ENCODE peak calls at places on chromosomes 12 and 14, in eight cellular contexts. H is A549; B is K562; G is left lung; P is astrocyte of the spinal cord; M is endothelial cell of umbilical vein; T is CD8-positive, alpha-beta T cell; Z is lung. X is an unnamed sample.

GRCh38 chr14:34324363-34324795 is 137.7 kb downstream of the SPTSSA start:
- DNase-seq in H (peak; percentile 58), B (peak; percentile 38), G (no peak), P (peak; percentile 50), M (peak; percentile 37), T (no peak), Z (no peak), X (no peak)

GRCh38 chr12:32344047-32344446 is 55.3 kb upstream of the FGD4 start:
- DNase-seq in H (peak; percentile 35), B (no peak), G (no peak), P (no peak), M (no peak), T (no peak), Z (no peak), X (no peak)

GRCh38 chr12:76308866-76309265 is 39.3 kb downstream of the BBS10 start:
- DNase-seq in H (no peak), B (no peak), G (no peak), P (no peak), M (peak; percentile 82), T (no peak), Z (no peak), X (no peak)

GRCh38 chr12:98399532-98399931 is 115.9 kb upstream of the TMPO start:
- DNase-seq in H (peak; percentile 85), B (peak; percentile 64), G (peak; percentile 45), P (peak; percentile 88), M (peak; percentile 80), T (peak; percentile 41), Z (no peak), X (peak; percentile 34)

GRCh38 chr12:68403296-68403695 is 71.1 kb upstream of the MDM1 start:
- DNase-seq in H (no peak), B (no peak), G (no peak), P (no peak), M (no peak), T (no peak), Z (no peak), X (no peak)

GRCh38 chr12:54749191-54749818 is 101.1 kb upstream of the DCD start:
- DNase-seq in H (peak; percentile 64), B (peak; percentile 31), G (no peak), P (peak; percentile 43), M (peak; percentile 41), T (peak; percentile 23), Z (no peak), X (peak; percentile 5)

GRCh38 chr14:100323942-100324307 is 786 bp downstream of the SLC25A47 start:
- DNase-seq in H (no peak), B (no peak), G (no peak), P (no peak), M (no peak), T (no peak), Z (no peak), X (no peak)

GRCh38 chr12:95335948-95336347 is 118.3 kb downstream of the VEZT start:
- DNase-seq in H (peak; percentile 47), B (no peak), G (no peak), P (no peak), M (no peak), T (no peak), Z (no peak), X (no peak)

GRCh38 chr14:101227611-101228594 is 324.4 kb upstream of the RTL1 start:
- DNase-seq in H (no peak), B (no peak), G (no peak), P (no peak), M (no peak), T (no peak), Z (no peak), X (no peak)

GRCh38 chr14:59630281-59630963 is 53.8 kb upstream of the CCDC175 start:
- DNase-seq in H (no peak), B (no peak), G (no peak), P (peak; percentile 9), M (no peak), T (no peak), Z (no peak), X (peak; percentile 8)

GRCh38 chr12:41619705-41620104 is 431.6 kb downstream of the PDZRN4 start:
- DNase-seq in H (no peak), B (no peak), G (no peak), P (no peak), M (no peak), T (no peak), Z (no peak), X (no peak)

GRCh38 chr12:107912421-107913004 is 138.0 kb downstream of the ASCL4 start:
- DNase-seq in H (peak; percentile 73), B (peak; percentile 88), G (peak; percentile 39), P (no peak), M (peak; percentile 30), T (peak; percentile 39), Z (no peak), X (peak; percentile 71)

GRCh38 chr14:93941293-93941910 is 14.3 kb downstream of the FAM181A start:
- DNase-seq in H (no peak), B (no peak), G (no peak), P (peak; percentile 85), M (no peak), T (no peak), Z (no peak), X (no peak)

GRCh38 chr12:31558521-31558920 is 32.4 kb downstream of the DENND5B start:
- DNase-seq in H (no peak), B (no peak), G (no peak), P (peak; percentile 29), M (no peak), T (no peak), Z (no peak), X (no peak)

GRCh38 chr12:90124289-90124688 is 415.7 kb upstream of the ATP2B1 start:
- DNase-seq in H (peak; percentile 43), B (no peak), G (no peak), P (no peak), M (no peak), T (no peak), Z (no peak), X (peak; percentile 31)

GRCh38 chr12:66188584-66189475 is at the start of gene IRAK3:
- DNase-seq in H (peak; percentile 21), B (no peak), G (peak; percentile 92), P (peak; percentile 22), M (peak; percentile 70), T (no peak), Z (peak; percentile 89), X (peak; percentile 52)

GRCh38 chr12:41023836-41024235 is 164.3 kb upstream of the PDZRN4 start:
- DNase-seq in H (no peak), B (no peak), G (no peak), P (no peak), M (no peak), T (no peak), Z (no peak), X (no peak)

GRCh38 chr12:75923964-75924666 is 107.5 kb downstream of the PHLDA1 start:
- DNase-seq in H (no peak), B (no peak), G (no peak), P (no peak), M (no peak), T (no peak), Z (no peak), X (no peak)

GRCh38 chr14:97180304-97181200 is 383.4 kb downstream of the VRK1 start:
- DNase-seq in H (peak; percentile 76), B (no peak), G (no peak), P (peak; percentile 65), M (no peak), T (no peak), Z (no peak), X (no peak)

GRCh38 chr12:3117628-3118027 is 40.4 kb downstream of the TSPAN9 start:
- DNase-seq in H (no peak), B (no peak), G (no peak), P (peak; percentile 95), M (no peak), T (no peak), Z (no peak), X (no peak)

GRCh38 chr14:69493038-69493437 is 8.5 kb downstream of the PLEKHD1 start:
- DNase-seq in H (no peak), B (no peak), G (no peak), P (no peak), M (no peak), T (no peak), Z (no peak), X (no peak)

GRCh38 chr12:110022980-110023633 is 23.9 kb downstream of the ANKRD13A start:
- DNase-seq in H (no peak), B (no peak), G (no peak), P (peak; percentile 69), M (no peak), T (no peak), Z (no peak), X (no peak)

DNA sequence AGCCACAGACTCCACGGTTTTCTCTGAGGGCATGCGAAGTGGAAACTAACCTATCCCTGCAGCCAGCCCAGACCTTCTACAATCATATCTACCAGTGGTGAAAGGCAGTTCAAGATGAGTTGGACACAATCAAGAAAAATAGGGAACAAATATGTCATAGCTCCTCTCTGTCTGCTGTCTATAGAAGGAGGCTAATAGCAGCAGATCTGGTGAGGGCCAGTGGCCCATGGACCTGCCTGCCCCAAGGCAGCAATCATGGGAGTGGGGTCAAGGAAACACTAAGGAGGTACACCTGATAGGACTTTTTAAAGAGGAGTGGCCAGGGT is 149.5 kb downstream of the PRKCH start:
- DNase-seq in H (no peak), B (no peak), G (no peak), P (no peak), M (no peak), T (no peak), Z (peak; percentile 5), X (no peak)
- H3K4me3 ChIP-seq in H (no peak overlapping the region), B (no peak overlapping the region), G (no peak overlapping the region), P (no peak overlapping the region), M (no peak overlapping the region), T (no peak overlapping the region), Z (no peak overlapping the region), X (no peak overlapping the region)

DNA sequence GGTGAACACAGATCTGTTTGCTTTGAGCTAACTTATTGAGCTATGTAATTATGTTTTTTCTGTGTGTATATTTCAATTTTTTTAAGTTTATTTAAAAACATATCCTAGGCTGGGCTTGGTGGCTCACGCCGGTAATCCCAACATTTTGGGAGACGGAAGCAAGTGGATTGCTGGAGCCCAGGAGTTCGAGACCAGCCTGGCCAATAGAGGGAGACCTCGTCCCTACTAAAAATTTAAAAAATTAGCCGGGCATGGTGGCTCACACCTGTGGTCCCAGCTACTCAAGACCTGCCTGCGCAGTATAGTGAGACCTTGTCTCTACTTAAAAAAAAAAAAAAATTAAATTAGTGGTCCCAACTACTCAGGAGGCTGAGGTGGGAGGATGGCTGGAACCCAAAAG is 16.2 kb upstream of the RNASE1 start:
- DNase-seq in H (no peak), B (no peak), G (no peak), P (no peak), M (no peak), T (no peak), Z (no peak), X (no peak)
- TF ChIP-seq CTCF in H (peak; percentile 34), B (peak; percentile 38), G (no peak), P (no peak), M (peak; percentile 6), T (no peak), Z (no peak), X (no peak)

GRCh38 chr12:93808169-93808899 is 131.2 kb downstream of the CRADD start:
- DNase-seq in H (no peak), B (no peak), G (no peak), P (no peak), M (no peak), T (no peak), Z (no peak), X (no peak)
- H3K4me3 ChIP-seq in H (no peak overlapping the region), B (no peak overlapping the region), G (no peak overlapping the region), P (no peak overlapping the region), M (no peak overlapping the region), T (no peak overlapping the region), Z (no peak overlapping the region), X (no peak overlapping the region)

DNA sequence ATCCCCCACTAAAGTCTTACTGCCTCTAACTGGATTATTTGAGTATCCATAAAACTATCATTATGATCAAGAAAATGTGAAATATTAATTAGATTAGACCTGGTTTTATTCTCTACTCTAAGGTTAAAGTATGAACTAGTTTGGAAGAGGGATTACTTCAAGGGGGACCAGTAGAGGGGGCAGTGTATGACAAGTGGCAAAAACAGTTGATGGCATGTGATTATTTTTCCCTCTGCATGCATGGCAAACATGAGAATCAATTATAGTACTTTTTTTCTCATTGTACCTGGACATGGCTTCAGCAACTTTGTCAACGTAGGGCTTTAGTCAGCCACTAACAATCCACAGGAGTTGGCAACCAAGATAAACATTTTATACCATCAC is 145.0 kb upstream of the SLC38A2 start:
- DNase-seq in H (no peak), B (no peak), G (no peak), P (no peak), M (no peak), T (no peak), Z (no peak), X (peak; percentile 52)
- TF ChIP-seq CTCF in H (no peak), B (peak; percentile 27), G (no peak), P (no peak), M (no peak), T (no peak), Z (no peak), X (peak; percentile 59)

X was measured in GM06990.